ENCODE peak calls at places on chromosomes 6 and 20, in seven cellular contexts. R is H1, K is H9, C is mesendoderm, Z is mesenchymal stem cell, B is IMR-90, P is trophoblast cell. Y is an unnamed sample.

GRCh38 chr6:40307712-40308111 is 279.5 kb downstream of the LRFN2 start:
- DNase-seq in R (no peak), K (no peak), C (no peak), Z (no peak), B (no peak), P (no peak), Y (no peak)

GRCh38 chr6:79601020-79601609 is 30.0 kb upstream of the SH3BGRL2 start:
- DNase-seq in R (no peak), K (no peak), C (no peak), Z (peak), B (peak), P (no peak), Y (no peak)

GRCh38 chr6:143110572-143110971 is 49.9 kb downstream of the AIG1 start:
- DNase-seq in R (no peak), K (no peak), C (no peak), Z (peak), B (peak), P (no peak), Y (no peak)

GRCh38 chr6:162343902-162344226 is 383.7 kb downstream of the PRKN start:
- DNase-seq in R (no peak), K (no peak), C (no peak), Z (no peak), B (no peak), P (no peak), Y (no peak)

GRCh38 chr6:167462913-167463312 is 138.0 kb downstream of the TTLL2 start:
- DNase-seq in R (no peak), K (no peak), C (no peak), Z (no peak), B (no peak), P (no peak), Y (no peak)

GRCh38 chr20:57795977-57796560 is 86.3 kb upstream of the PMEPA1 start:
- DNase-seq in R (no peak), K (no peak), C (no peak), Z (no peak), B (no peak), P (no peak), Y (no peak)

GRCh38 chr20:58554541-58554940 is 39.3 kb upstream of the APCDD1L start:
- DNase-seq in R (no peak), K (peak), C (no peak), Z (no peak), B (no peak), P (no peak), Y (no peak)

GRCh38 chr6:89145962-89146747 is at the start of gene PM20D2:
- DNase-seq in R (no peak), K (peak), C (peak), Z (peak), B (peak), P (no peak), Y (peak)

GRCh38 chr6:3247255-3248146 is 11.2 kb upstream of the PSMG4 start:
- DNase-seq in R (no peak), K (peak), C (peak), Z (peak), B (peak), P (peak), Y (no peak)

GRCh38 chr6:14353263-14353662 is 235.7 kb downstream of the CD83 start:
- DNase-seq in R (no peak), K (no peak), C (no peak), Z (no peak), B (no peak), P (no peak), Y (no peak)

GRCh38 chr6:134424795-134425163 is 106.9 kb upstream of the SGK1 start:
- DNase-seq in R (no peak), K (no peak), C (no peak), Z (no peak), B (no peak), P (no peak), Y (no peak)

GRCh38 chr20:36768768-36769430 is 4.7 kb downstream of the DSN1 start:
- DNase-seq in R (no peak), K (no peak), C (no peak), Z (peak), B (peak), P (no peak), Y (no peak)

GRCh38 chr6:2803731-2804429 is 37.8 kb downstream of the SERPINB1 start:
- DNase-seq in R (no peak), K (no peak), C (no peak), Z (no peak), B (no peak), P (no peak), Y (no peak)

GRCh38 chr20:49608752-49609670 is 41.1 kb upstream of the PTGIS start:
- DNase-seq in R (peak), K (peak), C (peak), Z (peak), B (no peak), P (peak), Y (peak)

GRCh38 chr20:15875446-15875845 is 697.8 kb downstream of the KIF16B start:
- DNase-seq in R (no peak), K (no peak), C (no peak), Z (no peak), B (no peak), P (no peak), Y (peak)

GRCh38 chr6:168514216-168514615 is 73.2 kb downstream of the SMOC2 start:
- DNase-seq in R (no peak), K (no peak), C (no peak), Z (no peak), B (no peak), P (no peak), Y (no peak)

GRCh38 chr6:90500458-90500857 is 86.4 kb downstream of the MAP3K7 start:
- DNase-seq in R (no peak), K (no peak), C (peak), Z (no peak), B (no peak), P (no peak), Y (no peak)

GRCh38 chr6:88142299-88142668 is 23.9 kb downstream of the CNR1 start:
- DNase-seq in R (no peak), K (no peak), C (no peak), Z (no peak), B (no peak), P (no peak), Y (no peak)

GRCh38 chr20:59662161-59662560 is 57.8 kb downstream of the PHACTR3 start:
- DNase-seq in R (no peak), K (no peak), C (no peak), Z (no peak), B (no peak), P (no peak), Y (no peak)

GRCh38 chr20:63774348-63774735 is 34.8 kb downstream of the SLC2A4RG start:
- DNase-seq in R (no peak), K (peak), C (no peak), Z (no peak), B (no peak), P (no peak), Y (no peak)

GRCh38 chr6:139323511-139324445 is 32.0 kb upstream of the TXLNB start:
- DNase-seq in R (no peak), K (peak), C (peak), Z (peak), B (peak), P (peak), Y (peak)

GRCh38 chr20:1330075-1330830 is 1.3 kb upstream of the SDCBP2 start:
- DNase-seq in R (no peak), K (no peak), C (no peak), Z (no peak), B (no peak), P (no peak), Y (no peak)

GRCh38 chr6:29552512-29553051 is 7.0 kb downstream of the UBD start:
- DNase-seq in R (no peak), K (no peak), C (peak), Z (peak), B (peak), P (no peak), Y (no peak)

GRCh38 chr6:143405381-143406154 is 44.9 kb downstream of the ADAT2 start:
- DNase-seq in R (no peak), K (no peak), C (no peak), Z (peak), B (peak), P (peak), Y (no peak)

GRCh38 chr6:108492131-108492766 is 68.5 kb upstream of the FOXO3 start:
- DNase-seq in R (no peak), K (no peak), C (peak), Z (peak), B (peak), P (peak), Y (peak)

GRCh38 chr6:107603029-107603428 is 113.1 kb downstream of the SOBP start:
- DNase-seq in R (no peak), K (no peak), C (no peak), Z (no peak), B (no peak), P (no peak), Y (no peak)

GRCh38 chr6:73858376-73858775 is 162.4 kb downstream of the CD109 start:
- DNase-seq in R (no peak), K (no peak), C (no peak), Z (no peak), B (no peak), P (no peak), Y (no peak)

GRCh38 chr20:4166726-4167035 is 151.3 kb upstream of the RNF24 start:
- DNase-seq in R (no peak), K (no peak), C (no peak), Z (no peak), B (no peak), P (no peak), Y (no peak)

GRCh38 chr6:26594730-26595632 is 1.8 kb upstream of the ABT1 start:
- DNase-seq in R (peak), K (peak), C (peak), Z (peak), B (peak), P (no peak), Y (peak)

GRCh38 chr6:151269318-151269995 is 29.7 kb downstream of the AKAP12 start:
- DNase-seq in R (no peak), K (no peak), C (no peak), Z (peak), B (peak), P (no peak), Y (no peak)
- H3K18ac ChIP-seq in R (no peak), K (no peak), C (no peak), Z (no peak), B (peak), P (no peak), Y (no peak)

GRCh38 chr6:34159844-34160243 is 14.0 kb upstream of the GRM4 start:
- DNase-seq in R (no peak), K (no peak), C (no peak), Z (no peak), B (no peak), P (no peak), Y (no peak)

GRCh38 chr6:34155471-34156300 is 9.8 kb upstream of the GRM4 start:
- DNase-seq in R (no peak), K (no peak), C (no peak), Z (no peak), B (no peak), P (no peak), Y (no peak)

GRCh38 chr6:34158876-34159275 is 13.0 kb upstream of the GRM4 start:
- DNase-seq in R (no peak), K (no peak), C (no peak), Z (no peak), B (no peak), P (no peak), Y (no peak)

GRCh38 chr6:34157236-34157830 is 11.4 kb upstream of the GRM4 start:
- DNase-seq in R (no peak), K (no peak), C (no peak), Z (no peak), B (no peak), P (no peak), Y (no peak)

GRCh38 chr6:34157851-34158250 is 12.0 kb upstream of the GRM4 start:
- DNase-seq in R (no peak), K (no peak), C (no peak), Z (no peak), B (no peak), P (no peak), Y (no peak)
- H3K18ac ChIP-seq in R (no peak), K (no peak), C (no peak), Z (no peak), B (no peak), P (no peak), Y (no peak)

DNA sequence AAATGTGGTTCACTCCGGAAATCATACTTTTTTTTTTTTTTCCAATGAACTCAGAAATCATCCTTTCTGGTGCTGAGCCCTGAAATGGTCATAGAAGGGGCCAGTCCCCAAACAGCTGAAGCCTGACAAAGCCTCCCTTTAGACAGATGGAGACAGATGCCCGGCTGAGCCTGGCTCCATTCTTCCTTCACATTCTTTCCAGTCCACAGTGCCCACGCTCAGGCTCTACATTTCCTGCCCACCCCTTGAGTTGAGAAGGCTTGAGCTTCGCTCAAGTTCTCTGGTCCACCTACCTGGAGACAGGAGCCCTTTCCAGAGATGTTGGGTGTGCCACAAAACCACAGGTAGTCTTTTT is 41.2 kb downstream of the KCNK5 start:
- DNase-seq in R (no peak), K (no peak), C (no peak), Z (no peak), B (no peak), P (no peak), Y (no peak)
- H3K18ac ChIP-seq in R (no peak), K (no peak), C (no peak), Z (no peak), B (no peak), P (no peak), Y (no peak)

GRCh38 chr20:32363492-32363891 is 5.4 kb downstream of the ASXL1 start:
- DNase-seq in R (no peak), K (no peak), C (no peak), Z (no peak), B (no peak), P (no peak), Y (no peak)

GRCh38 chr20:32366380-32366779 is 8.2 kb downstream of the ASXL1 start:
- DNase-seq in R (no peak), K (no peak), C (no peak), Z (no peak), B (no peak), P (no peak), Y (no peak)

GRCh38 chr20:32365560-32365959 is 7.4 kb downstream of the ASXL1 start:
- DNase-seq in R (no peak), K (no peak), C (no peak), Z (no peak), B (no peak), P (no peak), Y (no peak)

GRCh38 chr20:32362924-32363364 is 4.8 kb downstream of the ASXL1 start:
- DNase-seq in R (no peak), K (no peak), C (no peak), Z (no peak), B (peak), P (no peak), Y (no peak)

GRCh38 chr20:32364554-32365208 is 6.5 kb downstream of the ASXL1 start:
- DNase-seq in R (no peak), K (no peak), C (no peak), Z (no peak), B (no peak), P (no peak), Y (no peak)
- H3K18ac ChIP-seq in R (no peak), K (no peak), C (no peak), Z (no peak), B (no peak), P (no peak), Y (no peak)

DNA sequence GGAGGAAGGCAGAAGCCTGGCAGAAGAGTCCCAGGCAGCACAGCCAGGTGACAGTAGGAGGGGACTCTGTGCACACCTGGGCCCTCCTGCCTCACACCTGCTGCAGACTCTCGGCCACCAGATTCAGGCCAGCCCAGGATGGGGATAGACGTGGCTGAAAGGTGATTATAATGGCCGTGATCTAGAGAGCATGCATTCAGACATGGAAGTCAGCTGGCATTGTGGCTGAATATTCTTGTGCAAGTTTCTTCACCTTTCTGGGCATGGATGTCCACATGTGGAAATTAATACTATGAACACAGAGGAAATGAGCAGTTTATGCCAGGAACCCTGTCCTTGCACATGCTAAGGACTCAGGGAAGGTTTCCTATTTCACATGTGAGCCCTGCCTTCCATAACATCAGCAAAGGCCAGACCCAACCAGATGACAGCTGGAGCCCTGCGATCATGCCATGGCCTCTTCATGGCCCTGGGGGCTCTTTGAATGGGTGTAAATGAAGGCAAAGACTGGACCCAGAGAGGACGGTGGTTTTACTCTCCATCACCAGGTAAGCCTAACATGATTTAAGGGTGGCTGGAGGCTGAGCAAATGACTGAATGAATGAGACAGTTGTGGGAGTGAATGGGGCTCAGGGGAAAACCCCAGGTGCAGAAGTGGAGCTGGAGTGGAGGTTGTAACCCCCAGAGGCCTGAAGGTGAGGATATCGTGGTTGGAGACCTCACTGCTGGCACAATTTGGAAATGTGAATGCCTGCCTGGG is 2.7 kb upstream of the RAET1L start:
- DNase-seq in R (no peak), K (no peak), C (no peak), Z (no peak), B (no peak), P (no peak), Y (no peak)
- H3K18ac ChIP-seq in R (no peak), K (no peak), C (no peak), Z (no peak), B (no peak), P (no peak), Y (no peak)

DNA sequence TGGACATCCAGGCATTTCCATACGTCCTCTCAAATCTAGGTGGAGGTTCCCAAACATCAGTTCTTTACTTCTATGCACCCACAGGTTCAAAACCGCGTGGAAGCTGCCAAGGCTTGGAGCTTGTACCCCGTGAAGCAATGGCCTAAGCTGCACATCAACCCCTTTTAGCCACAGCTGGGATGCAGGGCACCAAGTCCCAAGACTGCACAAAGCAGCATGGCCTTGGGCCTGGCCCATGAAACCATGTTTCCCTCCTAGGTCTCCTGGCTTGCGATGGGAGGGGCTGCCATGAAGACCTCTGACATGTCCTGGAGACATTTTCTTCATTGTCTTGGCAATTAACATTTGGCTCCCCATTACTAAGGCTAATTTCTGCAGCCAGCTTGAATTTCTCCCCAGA is 88.9 kb upstream of the CBLN4 start:
- DNase-seq in R (no peak), K (no peak), C (no peak), Z (no peak), B (no peak), P (no peak), Y (no peak)
- H3K18ac ChIP-seq in R (no peak), K (no peak), C (no peak), Z (no peak), B (no peak), P (no peak), Y (no peak)

GRCh38 chr6:125818659-125819297 is 28.0 kb downstream of the NCOA7 start:
- DNase-seq in R (no peak), K (no peak), C (no peak), Z (peak), B (no peak), P (no peak), Y (no peak)
- H3K18ac ChIP-seq in R (no peak), K (no peak), C (no peak), Z (no peak), B (peak), P (no peak), Y (no peak)

GRCh38 chr6:146803601-146804000 is 204.8 kb downstream of the ADGB start:
- DNase-seq in R (no peak), K (no peak), C (no peak), Z (no peak), B (no peak), P (peak), Y (no peak)

GRCh38 chr6:146805546-146806325 is 207.0 kb downstream of the ADGB start:
- DNase-seq in R (no peak), K (no peak), C (no peak), Z (no peak), B (no peak), P (no peak), Y (no peak)
- H3K18ac ChIP-seq in R (no peak), K (no peak), C (no peak), Z (no peak), B (no peak), P (no peak), Y (no peak)